ENCODE peak calls at places on chromosomes 2 and 18, in four cellular contexts. O, D, I and Z are unnamed samples.
A peak's percentile ranks its signal among the peaks of the same experiment; 100 is the strongest.

GRCh38 chr2:10326707-10327594 is 24.2 kb downstream of the HPCAL1 start:
- DNase-seq in O (no peak), D (no peak), I (peak; percentile 72), Z (no peak)

GRCh38 chr2:172281648-172282576 is 145.5 kb upstream of the ITGA6 start:
- DNase-seq in O (no peak), D (peak; percentile 82), I (no peak), Z (no peak)

GRCh38 chr2:58432491-58433166 is 191.5 kb upstream of the FANCL start:
- DNase-seq in O (no peak), D (no peak), I (no peak), Z (no peak)

GRCh38 chr18:61738042-61738441 is 154.8 kb downstream of the RNF152 start:
- DNase-seq in O (no peak), D (no peak), I (no peak), Z (no peak)

GRCh38 chr2:239166201-239166834 is 234.5 kb downstream of the HDAC4 start:
- DNase-seq in O (no peak), D (no peak), I (peak; percentile 20), Z (no peak)

GRCh38 chr18:38948436-38948835 is 1382.8 kb upstream of the CELF4 start:
- DNase-seq in O (no peak), D (no peak), I (no peak), Z (no peak)

GRCh38 chr2:231590614-231591013 is 2.0 kb upstream of the TEX44 start:
- DNase-seq in O (no peak), D (no peak), I (no peak), Z (no peak)

GRCh38 chr2:47686018-47686417 is 96.9 kb upstream of the MSH6 start:
- DNase-seq in O (no peak), D (no peak), I (no peak), Z (peak; percentile 29)

GRCh38 chr2:693606-694005 is 16.4 kb upstream of the TMEM18 start:
- DNase-seq in O (no peak), D (no peak), I (no peak), Z (no peak)

GRCh38 chr2:26245810-26246209 is 1.1 kb downstream of the HADHB start:
- DNase-seq in O (no peak), D (peak; percentile 10), I (no peak), Z (no peak)

GRCh38 chr2:85324639-85325465 is 2.9 kb downstream of the TGOLN2 start:
- DNase-seq in O (no peak), D (no peak), I (no peak), Z (no peak)

GRCh38 chr18:57776354-57776753 is 26.8 kb downstream of the ATP8B1 start:
- DNase-seq in O (no peak), D (no peak), I (no peak), Z (no peak)

GRCh38 chr2:207308519-207309224 is 142.9 kb upstream of the KLF7 start:
- DNase-seq in O (no peak), D (no peak), I (no peak), Z (no peak)

GRCh38 chr18:79581911-79582310 is 97.7 kb upstream of the CTDP1 start:
- DNase-seq in O (no peak), D (no peak), I (no peak), Z (no peak)

GRCh38 chr2:215553946-215554345 is 118.1 kb upstream of the FN1 start:
- DNase-seq in O (peak; percentile 25), D (no peak), I (no peak), Z (no peak)

GRCh38 chr2:237726401-237726830 is 72.2 kb upstream of the RBM44 start:
- DNase-seq in O (no peak), D (peak; percentile 83), I (no peak), Z (no peak)

GRCh38 chr2:66121946-66122345 is 313.0 kb upstream of the MEIS1 start:
- DNase-seq in O (no peak), D (no peak), I (no peak), Z (no peak)

GRCh38 chr2:25991965-25992364 is 9.7 kb upstream of the KIF3C start:
- DNase-seq in O (no peak), D (no peak), I (no peak), Z (no peak)

GRCh38 chr2:73078457-73079411 is 7.2 kb upstream of the SFXN5 start:
- DNase-seq in O (no peak), D (no peak), I (no peak), Z (no peak)

GRCh38 chr2:119549236-119549635 is 5.0 kb downstream of the CFAP221 start:
- DNase-seq in O (no peak), D (peak; percentile 73), I (no peak), Z (no peak)

GRCh38 chr2:194301946-194302345 is 1355.1 kb upstream of the SLC39A10 start:
- DNase-seq in O (no peak), D (no peak), I (no peak), Z (no peak)

GRCh38 chr2:219748673-219749570 is 121.5 kb downstream of the SLC4A3 start:
- DNase-seq in O (no peak), D (no peak), I (no peak), Z (no peak)

GRCh38 chr2:133948610-133949290 is 305.1 kb upstream of the MGAT5 start:
- DNase-seq in O (no peak), D (no peak), I (peak; percentile 73), Z (no peak)

GRCh38 chr2:201931955-201932354 is 101.7 kb upstream of the FZD7 start:
- DNase-seq in O (no peak), D (peak; percentile 75), I (no peak), Z (no peak)

GRCh38 chr2:38540580-38541290 is 62.0 kb downstream of the HNRNPLL start:
- DNase-seq in O (no peak), D (no peak), I (no peak), Z (no peak)

GRCh38 chr18:22695674-22696073 is 237.5 kb upstream of the RBBP8 start:
- DNase-seq in O (no peak), D (no peak), I (no peak), Z (no peak)

GRCh38 chr2:11260979-11261378 is 83.5 kb downstream of the ROCK2 start:
- DNase-seq in O (no peak), D (no peak), I (no peak), Z (no peak)

GRCh38 chr2:216590780-216591179 is 42.4 kb upstream of the IGFBP2 start:
- DNase-seq in O (peak; percentile 47), D (no peak), I (peak; percentile 66), Z (no peak)

GRCh38 chr2:144389151-144389929 is 130.6 kb downstream of the ZEB2 start:
- DNase-seq in O (peak; percentile 70), D (no peak), I (no peak), Z (no peak)

GRCh38 chr2:88841224-88841929 is 149.9 kb downstream of the RPIA start:
- DNase-seq in O (no peak), D (no peak), I (no peak), Z (peak; percentile 55)

GRCh38 chr18:74796928-74797576 is 199.4 kb downstream of the ZNF407 start:
- DNase-seq in O (no peak), D (peak; percentile 84), I (no peak), Z (no peak)

GRCh38 chr2:110674620-110675555 is 3.0 kb downstream of the BUB1 start:
- DNase-seq in O (peak; percentile 40), D (peak; percentile 39), I (peak; percentile 31), Z (no peak)

GRCh38 chr2:217897816-217898806 is 104.7 kb downstream of the TNS1 start:
- DNase-seq in O (no peak), D (no peak), I (peak; percentile 82), Z (peak; percentile 90)

GRCh38 chr2:26976242-26976641 is 5.8 kb downstream of the MAPRE3 start:
- DNase-seq in O (no peak), D (peak; percentile 71), I (no peak), Z (no peak)

DNA sequence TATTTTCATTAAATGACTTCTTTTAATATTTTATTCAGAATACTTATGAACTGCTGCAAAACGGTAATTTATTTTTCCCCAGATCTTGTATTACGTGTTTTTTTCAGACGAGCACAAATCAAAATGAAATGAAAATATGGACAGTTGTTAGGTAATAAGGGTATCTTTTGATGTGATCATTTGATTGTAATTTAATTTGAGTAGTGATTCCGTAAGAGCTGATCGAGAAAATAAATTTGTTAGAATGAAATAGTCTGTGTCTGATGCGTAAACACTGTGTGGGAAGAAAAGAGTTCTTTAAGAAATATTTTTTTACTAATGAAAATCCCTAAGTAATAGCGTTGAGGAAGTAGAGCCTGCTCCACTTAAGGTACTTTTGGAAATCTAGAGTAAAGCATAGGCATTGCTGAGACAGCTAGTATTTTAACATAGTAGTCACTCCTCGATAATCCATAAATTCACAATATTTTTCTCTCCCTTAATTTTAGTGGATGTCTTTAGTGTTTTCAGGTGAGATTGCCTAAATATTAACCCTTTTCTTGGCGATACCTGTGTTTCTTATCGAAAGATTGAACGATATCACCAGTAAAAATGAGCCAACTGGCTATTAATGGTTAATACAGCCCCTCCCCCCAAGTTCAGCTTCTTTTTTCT is 4.5 kb downstream of the POU3F3 start:
- DNase-seq in O (no peak), D (no peak), I (no peak), Z (no peak)
- H3K27me3 ChIP-seq in O (peaks cover 86% of the 10 kb centered on the region), D (peaks cover 30% of the 10 kb centered on the region), I (peaks cover 86% of the 10 kb centered on the region), Z (peaks cover 25% of the 10 kb centered on the region)

GRCh38 chr2:23505218-23505983 is 120.4 kb downstream of the KLHL29 start:
- DNase-seq in O (no peak), D (no peak), I (no peak), Z (no peak)
- TF ChIP-seq CTCF in O (peak; percentile 21), D (no peak), I (no peak), Z (no peak)

GRCh38 chr2:28405537-28405936 is 12.9 kb downstream of the FOSL2 start:
- DNase-seq in O (no peak), D (no peak), I (no peak), Z (no peak)
- H3K4me1 ChIP-seq in O (no peaks in the 10 kb centered on the region), D (peaks cover 61% of the 10 kb centered on the region), I (peaks cover 69% of the 10 kb centered on the region), Z (peaks cover 17% of the 10 kb centered on the region)

DNA sequence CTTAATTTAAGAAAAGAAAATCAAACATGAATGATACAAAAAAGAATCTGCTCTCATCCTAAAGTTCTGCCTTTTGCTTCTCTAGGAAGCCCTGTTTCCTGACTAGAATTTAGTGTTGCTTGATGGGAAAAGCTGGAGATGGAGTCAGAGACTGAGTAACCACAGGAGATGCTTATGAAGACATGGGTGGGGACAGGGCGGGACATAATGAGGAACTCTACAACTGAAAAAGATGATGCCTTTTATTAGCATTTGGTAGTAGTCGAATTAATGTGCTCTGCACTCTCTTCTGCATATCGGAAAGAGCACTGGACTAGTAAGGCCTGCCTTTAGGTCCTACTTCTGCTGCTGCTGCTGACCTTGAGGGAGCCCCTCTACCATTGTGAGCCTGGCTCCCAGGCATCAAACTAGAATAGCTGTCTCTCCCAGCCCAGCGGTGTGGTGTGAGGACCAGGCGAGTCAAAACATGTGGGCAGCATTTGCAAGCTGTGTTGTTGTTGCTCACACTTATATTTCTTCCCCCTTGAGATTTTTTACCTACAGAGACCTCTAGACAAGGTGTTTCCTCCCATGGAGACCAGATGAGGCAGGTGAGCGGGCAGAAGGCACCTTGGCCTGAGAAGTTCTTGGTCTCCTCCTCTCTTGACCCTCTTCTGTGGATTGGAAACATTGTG is 61.5 kb downstream of the INPP4A start:
- DNase-seq in O (no peak), D (no peak), I (no peak), Z (no peak)
- H3K27me3 ChIP-seq in O (no peaks in the 10 kb centered on the region), D (no peaks in the 10 kb centered on the region), I (no peaks in the 10 kb centered on the region), Z (no peaks in the 10 kb centered on the region)